ENCODE peak calls at places on chromosomes 4 and X, in eight cellular contexts. One of them, this sample, is unnamed.

GRCh38 chrX:2342878-2343277 is 157.9 kb downstream of the DHRSX start:
- DNase-seq in tibial nerve: no peak
- DNase-seq in suprapubic skin: no peak
- DNase-seq in IMR-90: peak
- DNase-seq in prostate gland: no peak
- DNase-seq in GM12892: no peak
- DNase-seq in H54: no peak
- DNase-seq in A549: no peak
- DNase-seq in this sample: no peak

GRCh38 chr4:98150092-98150761 is 7.0 kb upstream of the STPG2 start:
- DNase-seq in tibial nerve: no peak
- DNase-seq in suprapubic skin: no peak
- DNase-seq in IMR-90: peak
- DNase-seq in prostate gland: no peak
- DNase-seq in GM12892: no peak
- DNase-seq in H54: no peak
- DNase-seq in A549: no peak
- DNase-seq in this sample: no peak

GRCh38 chr4:53899544-53900274 is 164.7 kb downstream of the CHIC2 start:
- DNase-seq in tibial nerve: no peak
- DNase-seq in suprapubic skin: no peak
- DNase-seq in IMR-90: peak
- DNase-seq in prostate gland: no peak
- DNase-seq in GM12892: no peak
- DNase-seq in H54: no peak
- DNase-seq in A549: no peak
- DNase-seq in this sample: no peak

GRCh38 chr4:81566076-81566663 is 94.5 kb upstream of the RASGEF1B start:
- DNase-seq in tibial nerve: no peak
- DNase-seq in suprapubic skin: no peak
- DNase-seq in IMR-90: no peak
- DNase-seq in prostate gland: no peak
- DNase-seq in GM12892: no peak
- DNase-seq in H54: no peak
- DNase-seq in A549: no peak
- DNase-seq in this sample: no peak

GRCh38 chr4:122662701-122663100 is 41.8 kb upstream of the IL21 start:
- DNase-seq in tibial nerve: no peak
- DNase-seq in suprapubic skin: no peak
- DNase-seq in IMR-90: no peak
- DNase-seq in prostate gland: no peak
- DNase-seq in GM12892: no peak
- DNase-seq in H54: no peak
- DNase-seq in A549: no peak
- DNase-seq in this sample: no peak

GRCh38 chrX:123860506-123860840 is 620 bp downstream of the XIAP start:
- DNase-seq in tibial nerve: peak
- DNase-seq in suprapubic skin: no peak
- DNase-seq in IMR-90: no peak
- DNase-seq in prostate gland: peak
- DNase-seq in GM12892: no peak
- DNase-seq in H54: no peak
- DNase-seq in A549: no peak
- DNase-seq in this sample: peak

GRCh38 chr4:183388021-183388420 is 56.4 kb upstream of the CDKN2AIP start:
- DNase-seq in tibial nerve: no peak
- DNase-seq in suprapubic skin: no peak
- DNase-seq in IMR-90: no peak
- DNase-seq in prostate gland: no peak
- DNase-seq in GM12892: no peak
- DNase-seq in H54: no peak
- DNase-seq in A549: no peak
- DNase-seq in this sample: no peak

GRCh38 chr4:78602334-78602733 is 50.8 kb downstream of the ANXA3 start:
- DNase-seq in tibial nerve: no peak
- DNase-seq in suprapubic skin: no peak
- DNase-seq in IMR-90: no peak
- DNase-seq in prostate gland: peak
- DNase-seq in GM12892: no peak
- DNase-seq in H54: no peak
- DNase-seq in A549: no peak
- DNase-seq in this sample: no peak

GRCh38 chr4:79632114-79632513 is 224.1 kb upstream of the GK2 start:
- DNase-seq in tibial nerve: no peak
- DNase-seq in suprapubic skin: no peak
- DNase-seq in IMR-90: no peak
- DNase-seq in prostate gland: no peak
- DNase-seq in GM12892: no peak
- DNase-seq in H54: no peak
- DNase-seq in A549: no peak
- DNase-seq in this sample: peak

GRCh38 chr4:107333518-107333917 is 297.4 kb upstream of the DKK2 start:
- DNase-seq in tibial nerve: no peak
- DNase-seq in suprapubic skin: no peak
- DNase-seq in IMR-90: no peak
- DNase-seq in prostate gland: no peak
- DNase-seq in GM12892: no peak
- DNase-seq in H54: no peak
- DNase-seq in A549: no peak
- DNase-seq in this sample: no peak

GRCh38 chr4:76896731-76897521 is 1.0 kb downstream of the SOWAHB start:
- DNase-seq in tibial nerve: no peak
- DNase-seq in suprapubic skin: no peak
- DNase-seq in IMR-90: peak
- DNase-seq in prostate gland: peak
- DNase-seq in GM12892: peak
- DNase-seq in H54: no peak
- DNase-seq in A549: peak
- DNase-seq in this sample: no peak
- TF ChIP-seq POLR2A in tibial nerve: no peak
- TF ChIP-seq POLR2A in suprapubic skin: no peak
- TF ChIP-seq POLR2A in IMR-90: no peak
- TF ChIP-seq POLR2A in prostate gland: no peak
- TF ChIP-seq POLR2A in GM12892: no peak
- TF ChIP-seq POLR2A in H54: no peak
- TF ChIP-seq POLR2A in A549: no peak
- TF ChIP-seq POLR2A in this sample: no peak

GRCh38 chrX:34658316-34658715 is 1.2 kb upstream of the TMEM47 start:
- DNase-seq in tibial nerve: no peak
- DNase-seq in suprapubic skin: no peak
- DNase-seq in IMR-90: peak
- DNase-seq in prostate gland: no peak
- DNase-seq in GM12892: no peak
- DNase-seq in H54: no peak
- DNase-seq in A549: no peak
- DNase-seq in this sample: no peak

GRCh38 chrX:34656467-34656841 is 631 bp downstream of the TMEM47 start:
- DNase-seq in tibial nerve: no peak
- DNase-seq in suprapubic skin: no peak
- DNase-seq in IMR-90: no peak
- DNase-seq in prostate gland: no peak
- DNase-seq in GM12892: no peak
- DNase-seq in H54: no peak
- DNase-seq in A549: no peak
- DNase-seq in this sample: no peak

GRCh38 chrX:34654939-34655338 is 2.1 kb downstream of the TMEM47 start:
- DNase-seq in tibial nerve: no peak
- DNase-seq in suprapubic skin: no peak
- DNase-seq in IMR-90: no peak
- DNase-seq in prostate gland: no peak
- DNase-seq in GM12892: no peak
- DNase-seq in H54: no peak
- DNase-seq in A549: no peak
- DNase-seq in this sample: no peak

GRCh38 chrX:34655496-34656258 is 1.4 kb downstream of the TMEM47 start:
- DNase-seq in tibial nerve: no peak
- DNase-seq in suprapubic skin: no peak
- DNase-seq in IMR-90: no peak
- DNase-seq in prostate gland: no peak
- DNase-seq in GM12892: no peak
- DNase-seq in H54: no peak
- DNase-seq in A549: no peak
- DNase-seq in this sample: no peak

GRCh38 chrX:34656842-34657780 is at the start of gene TMEM47:
- DNase-seq in tibial nerve: peak
- DNase-seq in suprapubic skin: peak
- DNase-seq in IMR-90: peak
- DNase-seq in prostate gland: peak
- DNase-seq in GM12892: no peak
- DNase-seq in H54: peak
- DNase-seq in A549: peak
- DNase-seq in this sample: peak
- TF ChIP-seq POLR2A in tibial nerve: peak
- TF ChIP-seq POLR2A in suprapubic skin: peak
- TF ChIP-seq POLR2A in IMR-90: peak
- TF ChIP-seq POLR2A in prostate gland: no peak
- TF ChIP-seq POLR2A in GM12892: no peak
- TF ChIP-seq POLR2A in H54: no peak
- TF ChIP-seq POLR2A in A549: peak
- TF ChIP-seq POLR2A in this sample: no peak

DNA sequence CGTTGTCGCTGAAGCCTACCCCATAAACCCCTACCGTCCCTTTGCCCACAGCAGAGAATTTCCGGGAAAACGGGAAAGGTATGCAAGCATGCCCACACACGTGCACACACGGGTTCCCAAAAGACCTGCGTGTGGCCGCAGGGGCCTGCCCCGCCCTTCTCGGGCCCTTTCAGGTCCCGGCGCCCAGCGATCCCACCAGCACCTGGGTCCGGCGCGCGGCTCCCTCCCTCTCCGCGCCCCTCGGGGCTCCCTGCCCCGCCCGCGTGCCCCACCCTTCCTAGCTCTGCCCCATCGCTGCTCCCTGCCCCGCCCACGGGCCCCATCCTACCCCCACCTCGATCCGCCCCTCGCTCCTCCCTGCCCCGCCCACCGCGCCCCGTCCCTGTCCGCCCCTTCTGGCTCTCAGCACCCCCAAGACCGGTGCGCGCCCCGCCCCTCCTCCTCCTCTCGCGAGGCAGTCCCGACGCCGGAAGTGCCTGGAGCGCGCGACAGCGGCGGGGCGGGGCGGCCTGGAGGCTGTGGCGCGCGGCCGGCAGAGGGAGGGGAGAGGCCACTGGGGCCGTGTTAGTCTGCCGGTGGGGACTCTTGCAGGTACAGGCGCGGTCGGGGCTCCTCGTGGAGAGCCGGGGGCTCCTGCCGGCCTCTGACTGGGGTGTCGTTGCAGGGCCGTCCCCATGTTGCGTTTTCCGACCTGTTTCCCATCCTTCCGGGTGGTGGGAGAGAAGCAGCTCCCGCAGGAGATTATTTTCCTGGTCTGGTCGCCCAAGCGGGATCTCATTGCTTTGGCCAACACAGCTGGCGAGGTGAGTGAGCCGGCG is at the start of gene ANAPC4:
- DNase-seq in tibial nerve: peak
- DNase-seq in suprapubic skin: peak
- DNase-seq in IMR-90: peak
- DNase-seq in prostate gland: peak
- DNase-seq in GM12892: peak
- DNase-seq in H54: peak
- DNase-seq in A549: peak
- DNase-seq in this sample: peak
- TF ChIP-seq POLR2A in tibial nerve: peak
- TF ChIP-seq POLR2A in suprapubic skin: peak
- TF ChIP-seq POLR2A in IMR-90: no peak
- TF ChIP-seq POLR2A in prostate gland: peak
- TF ChIP-seq POLR2A in GM12892: peak
- TF ChIP-seq POLR2A in H54: peak
- TF ChIP-seq POLR2A in A549: peak
- TF ChIP-seq POLR2A in this sample: peak

DNA sequence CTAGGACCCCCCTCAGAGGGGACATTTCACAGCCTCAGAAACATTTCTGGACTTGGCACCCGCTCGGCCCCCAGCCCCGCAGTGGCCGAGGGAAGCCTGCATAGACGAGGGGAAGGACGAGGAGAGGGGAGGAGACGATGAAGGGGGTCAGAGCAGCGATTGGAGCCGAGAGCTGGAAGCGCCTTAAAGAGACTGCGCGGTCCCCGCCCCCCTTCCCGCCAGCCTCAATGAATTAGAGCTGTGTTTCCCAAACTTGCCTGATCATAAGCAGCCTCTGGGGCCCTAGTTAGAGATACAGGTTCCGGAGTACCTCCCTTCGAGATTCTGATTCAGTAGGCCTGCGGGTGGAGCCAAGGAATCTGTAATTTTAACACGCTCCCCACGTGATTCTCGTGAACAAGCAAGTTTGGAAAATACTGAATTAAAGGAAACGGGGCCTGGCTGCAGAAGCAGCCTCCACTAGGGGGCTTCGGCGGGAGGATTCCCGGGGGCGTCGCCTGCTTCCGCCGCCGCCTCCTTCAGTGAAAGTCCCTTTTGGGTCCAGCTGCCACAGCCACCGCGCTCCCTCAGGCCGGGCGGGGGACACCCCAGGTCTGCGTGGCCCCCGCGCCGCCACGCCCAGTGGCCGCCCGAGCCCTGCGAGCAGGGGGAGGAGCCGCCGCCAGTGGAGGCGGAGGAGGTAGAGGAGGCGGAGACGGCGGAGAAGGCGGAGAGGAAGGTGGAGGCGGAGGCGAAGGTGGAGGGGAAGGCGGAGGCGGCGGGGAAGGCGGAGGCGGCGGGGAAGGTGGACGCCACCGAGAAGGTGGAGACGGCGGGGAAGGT is at the start of gene USP27X:
- DNase-seq in tibial nerve: peak
- DNase-seq in suprapubic skin: peak
- DNase-seq in IMR-90: peak
- DNase-seq in prostate gland: peak
- DNase-seq in GM12892: peak
- DNase-seq in H54: peak
- DNase-seq in A549: peak
- DNase-seq in this sample: peak
- TF ChIP-seq POLR2A in tibial nerve: peak
- TF ChIP-seq POLR2A in suprapubic skin: no peak
- TF ChIP-seq POLR2A in IMR-90: no peak
- TF ChIP-seq POLR2A in prostate gland: peak
- TF ChIP-seq POLR2A in GM12892: no peak
- TF ChIP-seq POLR2A in H54: peak
- TF ChIP-seq POLR2A in A549: peak
- TF ChIP-seq POLR2A in this sample: no peak

DNA sequence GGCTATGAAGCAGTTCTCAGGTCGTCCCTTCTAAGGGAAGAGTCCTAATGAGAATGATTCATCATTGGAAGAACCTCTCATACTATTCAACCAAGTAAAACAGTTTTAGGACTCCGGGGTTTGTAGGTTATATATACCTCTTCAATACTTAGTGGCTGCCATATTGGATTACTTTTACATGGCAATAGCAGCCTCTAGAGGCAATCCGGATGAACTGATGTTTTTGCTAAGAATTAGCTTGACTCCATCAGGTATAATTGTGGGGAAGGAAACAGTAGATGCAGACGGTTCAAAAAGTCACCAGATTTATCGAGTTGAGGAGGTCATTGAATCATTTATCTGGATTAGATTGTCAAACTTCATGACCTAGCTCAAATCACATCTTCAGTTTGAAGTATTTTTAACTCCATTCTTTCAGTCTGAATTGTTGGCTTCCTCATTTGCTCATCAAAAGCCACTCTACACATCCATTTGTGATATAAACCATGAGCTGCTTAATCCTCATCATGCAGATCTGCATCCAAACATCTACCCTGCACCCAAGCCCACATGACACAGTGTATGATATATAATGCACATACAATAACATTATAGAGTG is 28.4 kb downstream of the GUCY1B1 start:
- DNase-seq in tibial nerve: peak
- DNase-seq in suprapubic skin: no peak
- DNase-seq in IMR-90: peak
- DNase-seq in prostate gland: peak
- DNase-seq in GM12892: no peak
- DNase-seq in H54: no peak
- DNase-seq in A549: peak
- DNase-seq in this sample: peak
- TF ChIP-seq POLR2A in tibial nerve: no peak
- TF ChIP-seq POLR2A in suprapubic skin: no peak
- TF ChIP-seq POLR2A in IMR-90: peak
- TF ChIP-seq POLR2A in prostate gland: no peak
- TF ChIP-seq POLR2A in GM12892: no peak
- TF ChIP-seq POLR2A in H54: no peak
- TF ChIP-seq POLR2A in A549: no peak
- TF ChIP-seq POLR2A in this sample: no peak

This sample was measured in erythroblast.